ENCODE peak calls at places on chromosomes 11 and 22, in ten cellular contexts. I is activated CD8-positive, alpha-beta memory T cell treated with anti-CD3 and anti-CD28 coated beads, Interleukin-2, amount 50 U/mL, for 4 hours; A is stimulated activated CD4-positive, alpha-beta T cell treated with anti-CD3 and anti-CD28 coated beads, Interleukin-4, amount 100 ng/mL, for 24 hours; U is fibroblast of pulmonary artery; B is NCI-H1105 treated with DMSO at 0.1 percent for 48 hours; D is hypothalamus; M is NCI-H69; W is neural crest cell; R is activated gamma-delta T cell treated with anti-CD3 and anti-CD28 coated beads, Interleukin-2, amount 50 U/mL, for 16 hours; E is activated T-helper 1 cell treated with anti-CD3 and anti-CD28 coated beads, Interleukin-12 subunit alpha, Interleukin-12 subunit beta, Interleukin-2, Interleukin-4 antibody, amounts not matched to agents 30 ng/mL and 10 ng/mL and 1 ng/mL, durations not matched to agents 14 hours and 24 hours and 36 hours. P is an unnamed sample.

GRCh38 chr11:118503216-118503615 is 24.1 kb upstream of the TTC36 start:
- DNase-seq in I (no peak), A (no peak), U (no peak), B (no peak), D (no peak), M (no peak), W (no peak), R (no peak), E (no peak), P (no peak)

GRCh38 chr11:107017433-107018227 is 646 bp downstream of the GUCY1A2 start:
- DNase-seq in I (no peak), A (no peak), U (peak; percentile 62), B (peak; percentile 69), D (peak; percentile 42), M (peak; percentile 86), W (peak; percentile 64), R (no peak), E (no peak), P (no peak)

GRCh38 chr22:45880732-45881523 is 96.0 kb downstream of the WNT7B start:
- DNase-seq in I (peak; percentile 2), A (no peak), U (no peak), B (no peak), D (no peak), M (no peak), W (peak; percentile 63), R (no peak), E (no peak), P (no peak)

GRCh38 chr11:6238902-6239301 is at the start of gene CNGA4:
- DNase-seq in I (no peak), A (no peak), U (no peak), B (no peak), D (no peak), M (peak; percentile 76), W (no peak), R (no peak), E (no peak), P (no peak)

GRCh38 chr22:35560366-35560765 is 19.7 kb downstream of the RASD2 start:
- DNase-seq in I (no peak), A (no peak), U (no peak), B (no peak), D (no peak), M (no peak), W (no peak), R (no peak), E (no peak), P (no peak)

GRCh38 chr11:130124096-130124495 is 35.5 kb upstream of the ST14 start:
- DNase-seq in I (no peak), A (no peak), U (peak; percentile 95), B (no peak), D (no peak), M (no peak), W (no peak), R (no peak), E (no peak), P (no peak)

GRCh38 chr11:7655253-7656217 is 17.8 kb downstream of the CYB5R2 start:
- DNase-seq in I (no peak), A (no peak), U (no peak), B (no peak), D (no peak), M (no peak), W (no peak), R (no peak), E (no peak), P (no peak)

GRCh38 chr11:35389897-35390462 is 29.4 kb downstream of the SLC1A2 start:
- DNase-seq in I (no peak), A (peak; percentile 50), U (no peak), B (no peak), D (no peak), M (no peak), W (no peak), R (no peak), E (no peak), P (no peak)

GRCh38 chr11:132866783-132867545 is 665.3 kb downstream of the OPCML start:
- DNase-seq in I (no peak), A (no peak), U (no peak), B (no peak), D (no peak), M (no peak), W (no peak), R (no peak), E (no peak), P (no peak)

GRCh38 chr11:103413266-103413888 is 304.2 kb downstream of the DYNC2H1 start:
- DNase-seq in I (no peak), A (no peak), U (no peak), B (no peak), D (no peak), M (no peak), W (no peak), R (no peak), E (no peak), P (no peak)

GRCh38 chr22:23315341-23315917 is 135.1 kb downstream of the BCR start:
- DNase-seq in I (peak; percentile 64), A (peak; percentile 56), U (peak; percentile 74), B (peak; percentile 46), D (no peak), M (peak; percentile 66), W (peak; percentile 66), R (peak; percentile 45), E (peak; percentile 35), P (peak; percentile 63)

P was measured in activated CD4-positive, alpha-beta memory T cell treated with anti-CD3 and anti-CD28 coated beads, Interleukin-2, amount 10 ng/mL, durations not matched to agents 7 days and 5 days.